ENCODE peak calls at places on chromosomes 6 and 20, in ten cellular contexts. One of them, this sample, is unnamed. For H3K9me3, the result is how much of the 10 kb centered on the place peaks cover.

GRCh38 chr6:104771258-104771832 is 88.4 kb downstream of the HACE1 start:
- DNase-seq in AG04450: no peak
- DNase-seq in adrenal gland: no peak
- DNase-seq in fibroblast of lung: peak
- DNase-seq in ascending aorta: no peak
- DNase-seq in mucosa of descending colon: no peak
- DNase-seq in uterus: no peak
- DNase-seq in A673: peak
- DNase-seq in IMR-90: peak
- DNase-seq in testis: no peak
- DNase-seq in this sample: no peak

GRCh38 chr6:135274561-135275293 is 93.6 kb downstream of the MYB start:
- DNase-seq in ascending aorta: no peak
- DNase-seq in adrenal gland: no peak
- DNase-seq in testis: no peak
- DNase-seq in AG04450: no peak
- DNase-seq in A673: no peak
- DNase-seq in IMR-90: peak
- DNase-seq in mucosa of descending colon: no peak
- DNase-seq in fibroblast of lung: no peak
- DNase-seq in uterus: no peak
- DNase-seq in this sample: no peak

GRCh38 chr6:5379647-5380242 is 118.4 kb downstream of the FARS2 start:
- DNase-seq in A673: peak
- DNase-seq in testis: peak
- DNase-seq in IMR-90: peak
- DNase-seq in uterus: no peak
- DNase-seq in ascending aorta: no peak
- DNase-seq in fibroblast of lung: peak
- DNase-seq in AG04450: no peak
- DNase-seq in adrenal gland: no peak
- DNase-seq in mucosa of descending colon: no peak
- DNase-seq in this sample: no peak

GRCh38 chr6:141562801-141563763 is 569.6 kb upstream of the GJE1 start:
- DNase-seq in ascending aorta: no peak
- DNase-seq in uterus: peak
- DNase-seq in A673: peak
- DNase-seq in testis: peak
- DNase-seq in AG04450: peak
- DNase-seq in mucosa of descending colon: peak
- DNase-seq in fibroblast of lung: peak
- DNase-seq in adrenal gland: peak
- DNase-seq in IMR-90: peak
- DNase-seq in this sample: peak

GRCh38 chr6:84422380-84422968 is 195.0 kb upstream of the CEP162 start:
- DNase-seq in adrenal gland: peak
- DNase-seq in ascending aorta: no peak
- DNase-seq in uterus: peak
- DNase-seq in testis: peak
- DNase-seq in mucosa of descending colon: peak
- DNase-seq in fibroblast of lung: peak
- DNase-seq in AG04450: peak
- DNase-seq in IMR-90: peak
- DNase-seq in A673: peak
- DNase-seq in this sample: peak

GRCh38 chr6:158286413-158286812 is 25.9 kb upstream of the TULP4 start:
- DNase-seq in mucosa of descending colon: no peak
- DNase-seq in fibroblast of lung: peak
- DNase-seq in IMR-90: peak
- DNase-seq in AG04450: no peak
- DNase-seq in uterus: no peak
- DNase-seq in A673: no peak
- DNase-seq in testis: no peak
- DNase-seq in ascending aorta: no peak
- DNase-seq in adrenal gland: no peak
- DNase-seq in this sample: no peak

GRCh38 chr6:89379281-89379680 is 26.8 kb upstream of the UBE2J1 start:
- DNase-seq in A673: no peak
- DNase-seq in ascending aorta: no peak
- DNase-seq in testis: no peak
- DNase-seq in mucosa of descending colon: no peak
- DNase-seq in fibroblast of lung: no peak
- DNase-seq in uterus: no peak
- DNase-seq in IMR-90: no peak
- DNase-seq in AG04450: no peak
- DNase-seq in adrenal gland: no peak
- DNase-seq in this sample: no peak

GRCh38 chr6:124660185-124660584 is 302.1 kb upstream of the RNF217 start:
- DNase-seq in IMR-90: no peak
- DNase-seq in AG04450: no peak
- DNase-seq in ascending aorta: no peak
- DNase-seq in uterus: no peak
- DNase-seq in A673: no peak
- DNase-seq in fibroblast of lung: no peak
- DNase-seq in mucosa of descending colon: no peak
- DNase-seq in adrenal gland: no peak
- DNase-seq in testis: no peak
- DNase-seq in this sample: no peak

GRCh38 chr20:41009960-41010359 is 18.7 kb upstream of the TOP1 start:
- DNase-seq in fibroblast of lung: no peak
- DNase-seq in uterus: no peak
- DNase-seq in testis: no peak
- DNase-seq in adrenal gland: no peak
- DNase-seq in ascending aorta: no peak
- DNase-seq in mucosa of descending colon: no peak
- DNase-seq in A673: no peak
- DNase-seq in AG04450: no peak
- DNase-seq in IMR-90: peak
- DNase-seq in this sample: no peak

GRCh38 chr6:89313006-89313405 is 2.1 kb downstream of the GABRR2 start:
- DNase-seq in fibroblast of lung: peak
- DNase-seq in adrenal gland: peak
- DNase-seq in AG04450: peak
- DNase-seq in uterus: no peak
- DNase-seq in ascending aorta: no peak
- DNase-seq in A673: peak
- DNase-seq in mucosa of descending colon: no peak
- DNase-seq in testis: peak
- DNase-seq in IMR-90: peak
- DNase-seq in this sample: no peak

GRCh38 chr20:3595541-3595940 is 67.7 kb downstream of the GFRA4 start:
- DNase-seq in fibroblast of lung: no peak
- DNase-seq in ascending aorta: no peak
- DNase-seq in A673: no peak
- DNase-seq in IMR-90: no peak
- DNase-seq in testis: no peak
- DNase-seq in uterus: no peak
- DNase-seq in AG04450: no peak
- DNase-seq in adrenal gland: no peak
- DNase-seq in mucosa of descending colon: no peak
- DNase-seq in this sample: no peak

GRCh38 chr6:37104935-37105781 is 64.8 kb upstream of the PIM1 start:
- DNase-seq in mucosa of descending colon: no peak
- DNase-seq in A673: no peak
- DNase-seq in testis: no peak
- DNase-seq in AG04450: no peak
- DNase-seq in adrenal gland: no peak
- DNase-seq in uterus: no peak
- DNase-seq in fibroblast of lung: no peak
- DNase-seq in ascending aorta: no peak
- DNase-seq in IMR-90: no peak
- DNase-seq in this sample: no peak

GRCh38 chr6:37103169-37104039 is 66.5 kb upstream of the PIM1 start:
- DNase-seq in ascending aorta: no peak
- DNase-seq in fibroblast of lung: peak
- DNase-seq in testis: no peak
- DNase-seq in mucosa of descending colon: peak
- DNase-seq in AG04450: no peak
- DNase-seq in adrenal gland: peak
- DNase-seq in uterus: peak
- DNase-seq in IMR-90: no peak
- DNase-seq in A673: peak
- DNase-seq in this sample: peak

GRCh38 chr6:37101991-37102298 is 68.0 kb upstream of the PIM1 start:
- DNase-seq in AG04450: no peak
- DNase-seq in fibroblast of lung: no peak
- DNase-seq in A673: no peak
- DNase-seq in mucosa of descending colon: no peak
- DNase-seq in ascending aorta: no peak
- DNase-seq in uterus: no peak
- DNase-seq in testis: no peak
- DNase-seq in adrenal gland: no peak
- DNase-seq in IMR-90: no peak
- DNase-seq in this sample: no peak

GRCh38 chr6:37100740-37101139 is 69.2 kb upstream of the PIM1 start:
- DNase-seq in mucosa of descending colon: no peak
- DNase-seq in adrenal gland: no peak
- DNase-seq in fibroblast of lung: no peak
- DNase-seq in IMR-90: no peak
- DNase-seq in uterus: no peak
- DNase-seq in ascending aorta: no peak
- DNase-seq in A673: no peak
- DNase-seq in AG04450: no peak
- DNase-seq in testis: no peak
- DNase-seq in this sample: no peak

GRCh38 chr6:37102299-37103168 is 67.4 kb upstream of the PIM1 start:
- DNase-seq in testis: peak
- DNase-seq in uterus: peak
- DNase-seq in adrenal gland: peak
- DNase-seq in fibroblast of lung: peak
- DNase-seq in A673: peak
- DNase-seq in IMR-90: peak
- DNase-seq in mucosa of descending colon: peak
- DNase-seq in ascending aorta: peak
- DNase-seq in AG04450: no peak
- DNase-seq in this sample: peak
- TF ChIP-seq CTCF in testis: no peak
- TF ChIP-seq CTCF in uterus: no peak
- TF ChIP-seq CTCF in adrenal gland: no peak
- TF ChIP-seq CTCF in fibroblast of lung: no peak
- TF ChIP-seq CTCF in A673: no peak
- TF ChIP-seq CTCF in IMR-90: peak
- TF ChIP-seq CTCF in mucosa of descending colon: no peak
- TF ChIP-seq CTCF in ascending aorta: no peak
- TF ChIP-seq CTCF in AG04450: no peak
- TF ChIP-seq CTCF in this sample: peak

GRCh38 chr20:64207641-64208590 is 43.7 kb downstream of the MYT1 start:
- DNase-seq in uterus: no peak
- DNase-seq in AG04450: no peak
- DNase-seq in adrenal gland: no peak
- DNase-seq in testis: no peak
- DNase-seq in IMR-90: no peak
- DNase-seq in A673: no peak
- DNase-seq in ascending aorta: no peak
- DNase-seq in mucosa of descending colon: no peak
- DNase-seq in fibroblast of lung: no peak
- DNase-seq in this sample: no peak
- H3K4me3 ChIP-seq in uterus: no peak
- H3K4me3 ChIP-seq in AG04450: no peak
- H3K4me3 ChIP-seq in adrenal gland: no peak
- H3K4me3 ChIP-seq in testis: no peak
- H3K4me3 ChIP-seq in IMR-90: no peak
- H3K4me3 ChIP-seq in A673: no peak
- H3K4me3 ChIP-seq in ascending aorta: no peak
- H3K4me3 ChIP-seq in mucosa of descending colon: no peak
- H3K4me3 ChIP-seq in fibroblast of lung: no peak
- H3K4me3 ChIP-seq in this sample: no peak

GRCh38 chr20:64026-64603 is 23.4 kb upstream of the DEFB125 start:
- DNase-seq in testis: no peak
- DNase-seq in A673: no peak
- DNase-seq in fibroblast of lung: no peak
- DNase-seq in ascending aorta: no peak
- DNase-seq in uterus: no peak
- DNase-seq in IMR-90: no peak
- DNase-seq in AG04450: no peak
- DNase-seq in adrenal gland: no peak
- DNase-seq in mucosa of descending colon: no peak
- DNase-seq in this sample: no peak

GRCh38 chr20:62487-62886 is 25.0 kb upstream of the DEFB125 start:
- DNase-seq in fibroblast of lung: no peak
- DNase-seq in AG04450: no peak
- DNase-seq in ascending aorta: no peak
- DNase-seq in uterus: no peak
- DNase-seq in IMR-90: no peak
- DNase-seq in A673: no peak
- DNase-seq in testis: no peak
- DNase-seq in mucosa of descending colon: no peak
- DNase-seq in adrenal gland: no peak
- DNase-seq in this sample: no peak

GRCh38 chr20:61757-62156 is 25.7 kb upstream of the DEFB125 start:
- DNase-seq in IMR-90: no peak
- DNase-seq in uterus: no peak
- DNase-seq in ascending aorta: no peak
- DNase-seq in A673: peak
- DNase-seq in testis: no peak
- DNase-seq in fibroblast of lung: peak
- DNase-seq in adrenal gland: no peak
- DNase-seq in mucosa of descending colon: no peak
- DNase-seq in AG04450: no peak
- DNase-seq in this sample: no peak

GRCh38 chr20:61230-61629 is 26.2 kb upstream of the DEFB125 start:
- DNase-seq in IMR-90: no peak
- DNase-seq in adrenal gland: no peak
- DNase-seq in mucosa of descending colon: no peak
- DNase-seq in fibroblast of lung: no peak
- DNase-seq in testis: no peak
- DNase-seq in A673: no peak
- DNase-seq in AG04450: no peak
- DNase-seq in ascending aorta: no peak
- DNase-seq in uterus: no peak
- DNase-seq in this sample: no peak

DNA sequence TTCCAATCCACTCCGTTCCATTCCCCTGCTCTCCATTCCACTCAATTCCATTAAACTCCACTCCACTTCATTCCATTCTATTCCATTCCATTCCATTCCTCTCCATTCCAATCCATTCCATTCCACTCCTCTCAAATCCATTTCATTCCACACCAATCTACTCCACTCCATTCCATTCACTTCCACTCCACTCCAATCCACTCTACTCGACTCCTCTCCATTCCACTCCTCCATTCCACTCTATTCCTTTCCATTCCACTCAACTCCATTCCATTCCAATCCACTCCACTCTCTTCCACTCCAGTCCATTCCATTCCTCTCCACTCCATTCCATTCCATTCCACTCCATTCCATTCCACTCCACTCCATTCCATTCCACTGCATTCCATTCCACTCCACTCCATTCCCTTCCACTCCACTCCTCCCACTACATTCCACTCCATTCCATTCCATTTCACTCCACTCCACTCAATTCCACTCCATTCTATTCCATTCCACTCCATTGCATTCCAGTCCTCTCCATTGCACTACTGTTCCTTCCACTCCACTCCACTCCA is 22.6 kb upstream of the DEFB125 start:
- DNase-seq in IMR-90: no peak
- DNase-seq in adrenal gland: no peak
- DNase-seq in AG04450: no peak
- DNase-seq in fibroblast of lung: no peak
- DNase-seq in ascending aorta: no peak
- DNase-seq in uterus: no peak
- DNase-seq in A673: no peak
- DNase-seq in mucosa of descending colon: no peak
- DNase-seq in testis: no peak
- DNase-seq in this sample: no peak
- H3K9me3 ChIP-seq in IMR-90: under half
- H3K9me3 ChIP-seq in adrenal gland: under half
- H3K9me3 ChIP-seq in AG04450: half or more
- H3K9me3 ChIP-seq in fibroblast of lung: under half
- H3K9me3 ChIP-seq in ascending aorta: under half
- H3K9me3 ChIP-seq in uterus: under half
- H3K9me3 ChIP-seq in A673: under half
- H3K9me3 ChIP-seq in mucosa of descending colon: under half
- H3K9me3 ChIP-seq in testis: under half
- H3K9me3 ChIP-seq in this sample: under half

GRCh38 chr6:130632897-130633296 is 194.3 kb upstream of the SMLR1 start:
- DNase-seq in adrenal gland: no peak
- DNase-seq in A673: peak
- DNase-seq in ascending aorta: no peak
- DNase-seq in mucosa of descending colon: no peak
- DNase-seq in AG04450: no peak
- DNase-seq in IMR-90: no peak
- DNase-seq in testis: no peak
- DNase-seq in fibroblast of lung: no peak
- DNase-seq in uterus: no peak
- DNase-seq in this sample: no peak
- TF ChIP-seq CTCF in adrenal gland: no peak
- TF ChIP-seq CTCF in A673: no peak
- TF ChIP-seq CTCF in ascending aorta: no peak
- TF ChIP-seq CTCF in mucosa of descending colon: no peak
- TF ChIP-seq CTCF in AG04450: no peak
- TF ChIP-seq CTCF in IMR-90: no peak
- TF ChIP-seq CTCF in testis: no peak
- TF ChIP-seq CTCF in fibroblast of lung: no peak
- TF ChIP-seq CTCF in uterus: no peak
- TF ChIP-seq CTCF in this sample: no peak